ENCODE peak calls at places on chromosomes 3 and 15, in five cellular contexts. Q is mucosa of gallbladder; K is effector memory CD4-positive, alpha-beta T cell; M is NCI-H345; R is endothelial cell. S is an unnamed sample.

GRCh38 chr3:116492379-116492778 is 47.1 kb upstream of the LSAMP start:
- DNase-seq in Q (no peak), K (no peak), M (no peak), R (no peak), S (no peak)

GRCh38 chr15:69760263-69760855 is 307.7 kb downstream of the RPLP1 start:
- DNase-seq in Q (no peak), K (no peak), M (no peak), R (no peak), S (no peak)

GRCh38 chr3:62131620-62132019 is 241.7 kb downstream of the FEZF2 start:
- DNase-seq in Q (no peak), K (no peak), M (no peak), R (no peak), S (no peak)

GRCh38 chr3:37823189-37823588 is 38.5 kb upstream of the CTDSPL start:
- DNase-seq in Q (no peak), K (no peak), M (no peak), R (no peak), S (no peak)

GRCh38 chr3:42655980-42656679 is 2.6 kb downstream of the ZBTB47 start:
- DNase-seq in Q (no peak), K (no peak), M (no peak), R (no peak), S (no peak)

GRCh38 chr3:122969585-122970453 is 57.7 kb downstream of the SEMA5B start:
- DNase-seq in Q (no peak), K (no peak), M (no peak), R (no peak), S (no peak)

GRCh38 chr3:44055951-44056350 is 185.7 kb upstream of the TOPAZ1 start:
- DNase-seq in Q (no peak), K (no peak), M (no peak), R (no peak), S (no peak)

GRCh38 chr15:70096975-70097336 is 761 bp downstream of the TLE3 start:
- DNase-seq in Q (no peak), K (no peak), M (no peak), R (no peak), S (no peak)

GRCh38 chr15:96053039-96054021 is 277.2 kb upstream of the NR2F2 start:
- DNase-seq in Q (peak), K (no peak), M (peak), R (peak), S (peak)

GRCh38 chr15:40984406-40984805 is 31.1 kb downstream of the CHAC1 start:
- DNase-seq in Q (no peak), K (no peak), M (no peak), R (no peak), S (no peak)

GRCh38 chr3:2465842-2466241 is 367.2 kb downstream of the CNTN4 start:
- DNase-seq in Q (no peak), K (no peak), M (no peak), R (no peak), S (no peak)

GRCh38 chr3:159620873-159621272 is 367.8 kb upstream of the IL12A start:
- DNase-seq in Q (no peak), K (no peak), M (no peak), R (no peak), S (no peak)

GRCh38 chr3:89504432-89504831 is 397.0 kb downstream of the EPHA3 start:
- DNase-seq in Q (no peak), K (no peak), M (no peak), R (no peak), S (no peak)

GRCh38 chr3:10702961-10703740 is 112.9 kb upstream of the SLC6A11 start:
- DNase-seq in Q (no peak), K (no peak), M (no peak), R (peak), S (no peak)

GRCh38 chr3:112813723-112814171 is 32.9 kb downstream of the CD200R1L start:
- DNase-seq in Q (peak), K (no peak), M (no peak), R (no peak), S (no peak)

GRCh38 chr15:46312133-46312740 is 677.4 kb downstream of the SQOR start:
- DNase-seq in Q (peak), K (peak), M (peak), R (peak), S (peak)